ENCODE peak calls at places on chromosome 9, in seven cellular contexts. W, X, E, T, K, C and A are unnamed samples.

GRCh38 chr9:78167356-78167755 is 68.5 kb upstream of the CEP78 start:
- DNase-seq in C (no peak), E (no peak), W (no peak), X (peak), K (no peak), T (peak), A (no peak)

GRCh38 chr9:36877239-36877638 is 156.8 kb downstream of the PAX5 start:
- DNase-seq in T (no peak), E (no peak), C (no peak), W (no peak), X (no peak), K (no peak), A (no peak)

GRCh38 chr9:110141118-110141797 is 66.7 kb downstream of the C9orf152 start:
- DNase-seq in W (peak), K (no peak), T (peak), E (no peak), X (no peak), C (no peak), A (no peak)

GRCh38 chr9:31590091-31590490 is 794.4 kb upstream of the ACO1 start:
- DNase-seq in W (peak), K (no peak), X (no peak), T (peak), C (no peak), E (no peak), A (no peak)

GRCh38 chr9:131697097-131697496 is 42.8 kb downstream of the RAPGEF1 start:
- DNase-seq in X (peak), K (peak), T (peak), C (no peak), W (peak), E (no peak), A (no peak)

GRCh38 chr9:137026384-137026783 is 1.7 kb downstream of the ABCA2 start:
- DNase-seq in K (no peak), T (no peak), C (no peak), E (no peak), X (no peak), W (no peak), A (no peak)

GRCh38 chr9:30120654-30121053 is 2263.8 kb upstream of the ACO1 start:
- DNase-seq in T (no peak), C (no peak), K (no peak), X (no peak), E (no peak), W (no peak), A (no peak)

GRCh38 chr9:112615584-112616271 is 102.2 kb downstream of the INIP start:
- DNase-seq in W (peak), X (no peak), T (no peak), K (no peak), E (no peak), C (no peak), A (no peak)

GRCh38 chr9:98225015-98225442 is 30.4 kb downstream of the TBC1D2 start:
- DNase-seq in T (no peak), K (no peak), E (no peak), C (no peak), W (no peak), X (no peak), A (no peak)

GRCh38 chr9:93531374-93531773 is 45.0 kb upstream of the PHF2 start:
- DNase-seq in X (peak), C (no peak), T (no peak), W (no peak), E (no peak), K (no peak), A (no peak)

GRCh38 chr9:16526380-16526779 is 344.1 kb downstream of the BNC2 start:
- DNase-seq in T (peak), C (no peak), K (no peak), X (no peak), E (no peak), W (peak), A (no peak)

GRCh38 chr9:96719538-96720315 is 58.2 kb downstream of the ZNF510 start:
- DNase-seq in K (no peak), X (no peak), T (no peak), C (no peak), E (peak), W (no peak), A (no peak)

GRCh38 chr9:34993502-34994428 is 4.2 kb downstream of the DNAJB5 start:
- DNase-seq in X (peak), E (peak), W (peak), K (peak), T (peak), C (no peak), A (no peak)

GRCh38 chr9:16964228-16964627 is 93.8 kb upstream of the BNC2 start:
- DNase-seq in K (no peak), E (no peak), T (peak), C (no peak), X (peak), W (peak), A (no peak)

GRCh38 chr9:110911659-110912473 is 126.4 kb downstream of the LPAR1 start:
- DNase-seq in K (no peak), E (no peak), X (no peak), C (no peak), W (peak), T (peak), A (no peak)

GRCh38 chr9:36424289-36425055 is 24.4 kb upstream of the RNF38 start:
- DNase-seq in T (no peak), E (no peak), C (no peak), K (no peak), W (no peak), X (no peak), A (no peak)

GRCh38 chr9:91682806-91683205 is 259.2 kb upstream of the NFIL3 start:
- DNase-seq in C (no peak), W (peak), T (peak), E (no peak), X (no peak), K (no peak), A (no peak)

GRCh38 chr9:120733190-120733589 is 18.9 kb upstream of the MEGF9 start:
- DNase-seq in T (peak), W (peak), K (peak), E (no peak), C (no peak), X (no peak), A (no peak)

GRCh38 chr9:70053864-70054263 is 10.2 kb downstream of the MAMDC2 start:
- DNase-seq in E (no peak), W (no peak), K (no peak), C (no peak), T (peak), X (peak), A (no peak)

GRCh38 chr9:100515578-100516494 is 42.9 kb downstream of the TMEFF1 start:
- DNase-seq in W (peak), K (no peak), T (peak), E (no peak), C (no peak), X (no peak), A (no peak)

GRCh38 chr9:104580562-104580961 is 11.6 kb downstream of the OR13C8 start:
- DNase-seq in X (no peak), K (no peak), C (no peak), W (no peak), E (no peak), T (no peak), A (no peak)

GRCh38 chr9:133874061-133874638 is 118.0 kb downstream of the VAV2 start:
- DNase-seq in C (no peak), T (peak), X (peak), K (no peak), E (no peak), W (peak), A (no peak)

GRCh38 chr9:123946257-123946855 is 16.4 kb upstream of the DENND1A start:
- DNase-seq in X (no peak), W (no peak), K (no peak), E (no peak), C (no peak), T (no peak), A (no peak)

GRCh38 chr9:27888661-27889295 is 315.5 kb upstream of the C9orf72 start:
- DNase-seq in T (peak), W (no peak), K (no peak), X (peak), E (peak), C (no peak), A (no peak)

GRCh38 chr9:35882996-35883395 is 12.8 kb upstream of the OR13J1 start:
- DNase-seq in E (no peak), K (no peak), W (peak), C (no peak), X (no peak), T (peak), A (no peak)

GRCh38 chr9:79976501-79977444 is 405.0 kb downstream of the TLE4 start:
- DNase-seq in X (no peak), E (no peak), W (no peak), K (no peak), T (no peak), C (no peak), A (no peak)

GRCh38 chr9:124776952-124777645 is at the start of gene OLFML2A:
- DNase-seq in T (no peak), W (no peak), X (no peak), K (no peak), E (peak), C (no peak), A (peak)

GRCh38 chr9:93127395-93127911 is 6.6 kb downstream of the NINJ1 start:
- DNase-seq in C (no peak), T (no peak), X (no peak), E (no peak), K (no peak), W (no peak), A (no peak)

GRCh38 chr9:113675475-113675941 is 200.6 kb upstream of the ZNF618 start:
- DNase-seq in W (peak), C (no peak), E (no peak), X (no peak), K (no peak), T (peak), A (no peak)

GRCh38 chr9:71768388-71769174 is at the start of gene CEMIP2:
- DNase-seq in C (peak), E (peak), X (peak), T (peak), K (peak), W (peak), A (peak)

GRCh38 chr9:123807241-123807640 is 122.7 kb downstream of the DENND1A start:
- DNase-seq in K (no peak), T (peak), X (no peak), W (no peak), E (no peak), C (no peak), A (no peak)